ENCODE peak calls at places on chromosome 16, in nine cellular contexts. P, R, C, X, L, B, A, W and U are unnamed samples.

GRCh38 chr16:62585041-62585545 is 548.9 kb upstream of the CDH8 start:
- DNase-seq in B (no peak), C (no peak), R (no peak), P (no peak), A (no peak), X (no peak), L (no peak), W (no peak), U (no peak)

GRCh38 chr16:88746511-88746910 is 38.5 kb downstream of the PIEZO1 start:
- DNase-seq in L (no peak), X (peak; percentile 36), C (no peak), R (no peak), P (no peak), W (no peak), B (no peak), A (no peak), U (no peak)

GRCh38 chr16:27918755-27919154 is 144.8 kb downstream of the GSG1L start:
- DNase-seq in L (no peak), X (no peak), A (no peak), R (no peak), W (peak; percentile 8), B (no peak), P (no peak), C (no peak), U (no peak)

GRCh38 chr16:78684655-78685400 is 585.4 kb downstream of the WWOX start:
- DNase-seq in X (peak; percentile 58), L (no peak), B (no peak), P (no peak), A (no peak), C (no peak), R (no peak), W (no peak), U (no peak)

GRCh38 chr16:13866073-13866472 is 53.9 kb upstream of the ERCC4 start:
- DNase-seq in L (no peak), W (peak; percentile 74), B (peak; percentile 37), A (peak; percentile 85), R (no peak), X (peak; percentile 90), C (peak; percentile 88), P (peak; percentile 3), U (no peak)

GRCh38 chr16:83742076-83742475 is 65.7 kb upstream of the HSBP1 start:
- DNase-seq in R (no peak), B (no peak), W (no peak), A (no peak), X (no peak), P (no peak), C (no peak), L (peak; percentile 63), U (no peak)

GRCh38 chr16:84683691-84684591 is 15.9 kb upstream of the USP10 start:
- DNase-seq in P (no peak), L (no peak), X (no peak), R (no peak), C (no peak), A (peak; percentile 61), W (no peak), B (no peak), U (no peak)

GRCh38 chr16:88452485-88453216 is 429 bp upstream of the ZFPM1 start:
- DNase-seq in B (peak; percentile 100), A (peak; percentile 99), P (peak; percentile 98), W (peak; percentile 89), C (peak; percentile 99), R (peak; percentile 58), X (peak; percentile 93), L (peak; percentile 92), U (peak; percentile 97)

GRCh38 chr16:55779391-55780094 is 53.4 kb downstream of the CES1 start:
- DNase-seq in P (no peak), R (no peak), C (no peak), B (no peak), A (no peak), W (peak; percentile 4), X (no peak), L (no peak), U (no peak)

GRCh38 chr16:68370921-68371651 is 60.3 kb downstream of the PRMT7 start:
- DNase-seq in A (no peak), C (no peak), L (no peak), P (peak; percentile 58), B (peak; percentile 49), W (no peak), X (no peak), R (no peak), U (no peak)

GRCh38 chr16:71359431-71359830 is 908 bp downstream of the CALB2 start:
- DNase-seq in R (no peak), A (no peak), C (no peak), X (no peak), L (no peak), P (no peak), W (peak; percentile 27), B (no peak), U (no peak)